ENCODE peak calls at places on chromosomes 2 and 18, in five cellular contexts. W is naive thymus-derived CD4-positive, alpha-beta T cell; J is upper lobe of right lung; F is cardiac muscle cell; D is CD8-positive, alpha-beta T cell. I is an unnamed sample.

GRCh38 chr2:157024129-157024528 is 233.4 kb upstream of the GALNT5 start:
- DNase-seq in W (no peak), J (no peak), F (no peak), D (no peak), I (no peak)

GRCh38 chr2:150479075-150479915 is 8.2 kb downstream of the RND3 start:
- DNase-seq in W (no peak), J (no peak), F (no peak), D (no peak), I (no peak)

GRCh38 chr2:130957920-130958319 is 121.2 kb downstream of the ARHGEF4 start:
- DNase-seq in W (no peak), J (no peak), F (no peak), D (no peak), I (no peak)

GRCh38 chr2:8090748-8091700 is 590.8 kb upstream of the ID2 start:
- DNase-seq in W (no peak), J (peak; percentile 71), F (peak; percentile 13), D (no peak), I (peak; percentile 72)

GRCh38 chr2:31271851-31272267 is 37.9 kb downstream of the EHD3 start:
- DNase-seq in W (no peak), J (no peak), F (no peak), D (no peak), I (no peak)

GRCh38 chr2:198042189-198042588 is 237.8 kb downstream of the PLCL1 start:
- DNase-seq in W (peak; percentile 10), J (no peak), F (no peak), D (peak; percentile 19), I (no peak)

GRCh38 chr2:229715895-229716507 is 1.6 kb upstream of the DNER start:
- DNase-seq in W (peak; percentile 6), J (no peak), F (peak; percentile 3), D (peak; percentile 19), I (peak; percentile 67)

GRCh38 chr18:57910817-57911216 is 107.7 kb upstream of the ATP8B1 start:
- DNase-seq in W (no peak), J (no peak), F (no peak), D (no peak), I (no peak)

GRCh38 chr2:151269798-151270568 is 8.3 kb upstream of the RBM43 start:
- DNase-seq in W (no peak), J (no peak), F (no peak), D (no peak), I (no peak)

GRCh38 chr2:163692611-163693482 is 43.0 kb downstream of the FIGN start:
- DNase-seq in W (no peak), J (no peak), F (no peak), D (no peak), I (no peak)

GRCh38 chr2:232278534-232278933 is 100.0 kb upstream of the ALPP start:
- DNase-seq in W (no peak), J (no peak), F (no peak), D (no peak), I (no peak)

GRCh38 chr2:98004071-98004470 is 8.3 kb upstream of the TMEM131 start:
- DNase-seq in W (no peak), J (no peak), F (no peak), D (no peak), I (no peak)

GRCh38 chr2:98008415-98008814 is 12.7 kb upstream of the TMEM131 start:
- DNase-seq in W (no peak), J (no peak), F (no peak), D (no peak), I (no peak)

GRCh38 chr2:98004613-98005012 is 8.9 kb upstream of the TMEM131 start:
- DNase-seq in W (no peak), J (no peak), F (no peak), D (no peak), I (no peak)

GRCh38 chr2:98009887-98010760 is 14.4 kb upstream of the TMEM131 start:
- DNase-seq in W (no peak), J (no peak), F (no peak), D (no peak), I (no peak)

DNA sequence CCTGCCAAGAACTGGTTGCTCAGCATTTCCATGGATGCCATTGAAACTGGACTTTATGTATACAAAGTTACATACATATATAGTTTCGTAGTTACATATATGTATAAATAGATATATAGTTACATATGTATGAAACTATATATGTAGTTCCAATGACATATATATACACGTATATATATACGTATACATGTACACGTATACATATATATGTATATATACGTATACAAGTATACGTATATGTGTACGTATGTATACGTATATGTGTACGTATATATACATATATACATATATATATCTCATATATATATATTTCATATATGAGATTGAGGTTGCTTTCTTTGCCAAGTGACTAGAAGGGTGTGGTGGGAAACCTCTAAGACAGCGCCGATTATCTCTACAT is 10.6 kb upstream of the TMEM131 start:
- DNase-seq in W (no peak), J (no peak), F (no peak), D (no peak), I (no peak)
- H3K4me1 ChIP-seq in W (no peaks in the 10 kb centered on the region), J (no peaks in the 10 kb centered on the region), F (peaks cover 6% of the 10 kb centered on the region), D (no peaks in the 10 kb centered on the region), I (no peaks in the 10 kb centered on the region)

GRCh38 chr18:74282359-74283254 is 9.2 kb downstream of the CYB5A start:
- DNase-seq in W (no peak), J (no peak), F (no peak), D (no peak), I (no peak)
- H3K4me3 ChIP-seq in W (no peak overlapping the region), J (no peak overlapping the region), F (no peak overlapping the region), D (no peak overlapping the region), I (no peak overlapping the region)

DNA sequence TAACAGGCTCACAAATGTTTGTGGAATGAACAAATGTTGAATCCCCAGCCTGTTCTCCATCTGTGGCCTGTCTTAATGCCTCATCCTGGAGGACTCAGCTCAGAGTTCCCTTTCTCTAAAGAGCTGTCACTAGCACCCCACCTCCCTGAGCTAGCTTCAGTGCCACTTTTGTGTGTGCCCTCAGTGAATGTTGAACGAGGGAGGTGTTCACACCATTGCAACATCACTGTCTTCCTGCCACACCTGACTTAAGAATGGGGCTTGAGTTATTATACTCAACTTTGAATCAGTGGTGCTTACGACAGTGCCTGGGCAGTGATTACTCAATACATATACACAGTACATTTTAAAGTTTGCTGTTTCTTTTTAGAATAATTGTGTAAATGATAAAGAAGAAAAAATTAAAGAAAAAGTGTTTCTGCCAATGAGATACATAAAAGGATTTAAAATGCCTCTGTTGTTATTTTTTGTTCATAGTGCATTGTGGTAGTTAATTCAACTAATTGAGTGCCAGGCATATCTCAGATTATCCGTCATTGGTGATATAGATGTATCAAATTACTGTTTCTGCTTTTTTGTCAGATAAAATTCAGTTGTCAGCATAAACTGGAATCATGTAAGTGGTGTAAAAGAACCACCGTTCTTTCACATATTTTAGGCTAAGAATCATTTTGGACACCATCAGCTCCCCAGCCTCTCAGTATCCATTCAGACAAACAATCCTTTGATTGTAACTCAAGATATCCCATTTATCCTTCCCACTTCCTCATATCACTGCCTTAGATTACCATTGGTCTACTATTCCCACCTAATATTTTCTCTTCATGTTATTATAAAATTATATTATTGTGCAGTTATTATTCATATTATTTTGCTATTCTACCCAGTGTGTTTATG is 304.7 kb downstream of the PTPRM start:
- DNase-seq in W (no peak), J (no peak), F (no peak), D (no peak), I (no peak)
- H3K4me1 ChIP-seq in W (no peaks in the 10 kb centered on the region), J (peaks cover 11% of the 10 kb centered on the region), F (peaks cover 35% of the 10 kb centered on the region), D (no peaks in the 10 kb centered on the region), I (no peaks in the 10 kb centered on the region)

DNA sequence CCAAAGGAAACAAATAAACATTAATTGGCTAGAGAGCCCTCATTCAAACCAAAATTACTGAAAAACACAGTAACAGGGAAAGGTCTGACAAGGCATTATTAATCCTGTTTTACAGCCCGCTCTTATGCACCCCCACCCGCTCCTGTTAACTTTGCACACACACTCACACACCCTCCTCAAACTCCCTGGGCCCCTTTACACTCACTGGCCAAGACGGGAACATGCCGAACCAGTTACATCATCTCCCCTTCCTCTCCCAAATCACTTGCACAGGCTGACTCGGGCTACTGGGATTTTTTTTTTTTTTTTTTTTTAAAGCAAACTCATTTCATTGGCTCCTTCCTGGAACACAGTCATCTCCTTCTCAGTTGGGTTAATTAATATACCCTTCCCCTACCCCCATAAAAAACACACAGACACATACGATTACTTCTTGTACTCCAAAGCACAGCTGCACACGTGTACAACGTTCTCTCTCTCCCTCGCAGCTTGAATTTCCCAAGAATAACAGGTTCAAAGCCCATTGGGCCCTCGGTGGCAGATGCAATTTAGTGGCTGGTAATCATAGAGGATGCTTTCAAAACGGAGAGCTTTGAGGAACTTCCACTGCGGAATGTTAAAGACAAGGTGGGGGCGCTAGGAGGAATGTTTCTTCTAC is 31.8 kb downstream of the KLF7 start:
- DNase-seq in W (no peak), J (peak; percentile 75), F (no peak), D (no peak), I (peak; percentile 92)
- H3K4me3 ChIP-seq in W (no peak overlapping the region), J (no peak overlapping the region), F (no peak overlapping the region), D (no peak overlapping the region), I (peak overlapping the region; percentile 15)

DNA sequence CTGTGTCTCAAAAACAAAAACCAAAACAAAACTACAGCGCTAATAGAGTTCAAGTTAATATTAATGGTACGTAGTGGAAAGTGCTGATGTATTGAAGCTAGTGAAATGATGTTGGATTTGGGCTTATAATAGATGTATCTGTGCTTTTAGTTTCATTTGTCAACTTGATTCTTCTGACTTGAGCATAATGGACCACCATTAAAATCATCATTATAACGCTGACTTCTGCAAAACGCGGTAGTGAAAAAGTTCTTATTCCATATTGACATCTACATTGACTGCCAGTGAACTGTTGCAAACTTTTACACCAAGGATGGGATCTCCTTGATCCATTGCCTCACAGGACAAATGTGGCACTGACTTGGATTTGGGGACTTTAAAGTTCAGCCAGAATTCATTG is 85.0 kb downstream of the LPIN1 start:
- DNase-seq in W (no peak), J (no peak), F (no peak), D (no peak), I (no peak)
- H3K4me1 ChIP-seq in W (peaks cover 20% of the 10 kb centered on the region), J (peaks cover 26% of the 10 kb centered on the region), F (peaks cover 19% of the 10 kb centered on the region), D (peaks cover 28% of the 10 kb centered on the region), I (peaks cover 42% of the 10 kb centered on the region)

GRCh38 chr2:25707927-25708326 is 34.5 kb upstream of the DTNB start:
- DNase-seq in W (no peak), J (peak; percentile 11), F (no peak), D (no peak), I (no peak)
- H3K4me3 ChIP-seq in W (no peak overlapping the region), J (no peak overlapping the region), F (no peak overlapping the region), D (no peak overlapping the region), I (no peak overlapping the region)